ENCODE peak calls at places on chromosome 19, in ten cellular contexts. E is cardiac muscle cell, Z is NB4, X is cardiac fibroblast, J is tibial artery, F is H1, T is fibroblast of lung, H is AG09309, N is body of pancreas, Y is lower leg skin. V is an unnamed sample.

GRCh38 chr19:49136771-49137171 is 17.4 kb downstream of the PPFIA3 start:
- DNase-seq in Y (no peak), E (peak), H (no peak), N (no peak), J (no peak), F (no peak), Z (no peak), X (peak), T (no peak), V (no peak)

GRCh38 chr19:35318679-35319448 is 10.1 kb upstream of the CD22 start:
- DNase-seq in E (peak), J (peak), F (no peak), H (peak), X (peak), N (peak), Y (peak), Z (peak), T (peak), V (peak)

GRCh38 chr19:49997709-49998108 is 27.5 kb downstream of the VRK3 start:
- DNase-seq in Y (no peak), F (no peak), J (no peak), T (peak), H (no peak), X (peak), E (peak), Z (peak), N (peak), V (no peak)

GRCh38 chr19:18291590-18292459 is 10.4 kb upstream of the JUND start:
- DNase-seq in H (no peak), Y (peak), N (peak), J (peak), F (no peak), E (peak), Z (peak), X (peak), T (peak), V (peak)

GRCh38 chr19:17075860-17076538 is 422 bp downstream of the MYO9B start:
- DNase-seq in Y (peak), T (peak), F (no peak), N (peak), J (peak), X (peak), H (no peak), Z (peak), E (peak), V (peak)

GRCh38 chr19:16185925-16186234 is 670 bp downstream of the FAM32A start:
- DNase-seq in Y (no peak), X (no peak), J (no peak), H (no peak), F (no peak), T (peak), Z (no peak), N (no peak), E (no peak), V (no peak)

GRCh38 chr19:35596366-35596999 is 10.5 kb downstream of the PMIS2 start:
- DNase-seq in N (no peak), F (no peak), H (no peak), Y (no peak), J (no peak), E (peak), Z (peak), T (no peak), X (no peak), V (no peak)

GRCh38 chr19:47494211-47494547 is 10.2 kb upstream of the KPTN start:
- DNase-seq in N (no peak), E (no peak), Y (no peak), T (no peak), X (no peak), H (no peak), Z (no peak), F (no peak), J (no peak), V (no peak)

GRCh38 chr19:27865927-27866777 is 1346.8 kb downstream of the UQCRFS1 start:
- DNase-seq in F (no peak), H (no peak), E (no peak), J (no peak), T (no peak), X (no peak), Y (no peak), N (no peak), Z (no peak), V (no peak)

GRCh38 chr19:41860419-41861097 is 503 bp downstream of the RPS19 start:
- DNase-seq in J (no peak), Y (no peak), Z (no peak), X (peak), N (peak), H (no peak), F (no peak), E (peak), T (peak), V (no peak)

GRCh38 chr19:50759886-50760285 is 10.4 kb upstream of the GPR32 start:
- DNase-seq in H (no peak), Y (no peak), N (no peak), E (peak), Z (peak), F (no peak), T (peak), X (peak), J (no peak), V (no peak)

GRCh38 chr19:35959040-35959967 is 23.1 kb downstream of the LRFN3 start:
- DNase-seq in E (no peak), H (no peak), J (no peak), T (no peak), N (peak), Z (no peak), Y (no peak), X (peak), F (no peak), V (no peak)

GRCh38 chr19:29872224-29872731 is 60.5 kb downstream of the CCNE1 start:
- DNase-seq in T (peak), N (no peak), F (no peak), J (no peak), X (peak), E (peak), Z (no peak), H (no peak), Y (no peak), V (no peak)

GRCh38 chr19:47521473-47522180 is 6.8 kb upstream of the NAPA start:
- DNase-seq in T (no peak), N (no peak), J (no peak), F (no peak), X (no peak), Z (no peak), Y (no peak), H (no peak), E (no peak), V (no peak)

GRCh38 chr19:3977242-3978143 is 6.6 kb upstream of the DAPK3 start:
- DNase-seq in N (no peak), F (no peak), E (no peak), X (no peak), Z (peak), Y (no peak), T (no peak), H (no peak), J (no peak), V (no peak)

GRCh38 chr19:42140125-42140754 is 8.0 kb upstream of the POU2F2 start:
- DNase-seq in Y (no peak), E (peak), T (peak), F (peak), N (peak), H (no peak), J (peak), X (peak), Z (peak), V (peak)

GRCh38 chr19:53865918-53866696 is 1.6 kb upstream of the MYADM start:
- DNase-seq in J (peak), H (no peak), N (peak), T (peak), X (peak), E (peak), Y (peak), F (no peak), Z (peak), V (peak)

GRCh38 chr19:13282486-13283065 is 132.4 kb downstream of the IER2 start:
- DNase-seq in J (no peak), T (no peak), N (no peak), X (no peak), H (no peak), Z (no peak), F (no peak), Y (no peak), E (no peak), V (no peak)

GRCh38 chr19:38744298-38744681 is at the start of gene CAPN12:
- DNase-seq in H (no peak), Y (no peak), Z (no peak), J (no peak), F (no peak), T (no peak), N (no peak), X (no peak), E (no peak), V (no peak)

GRCh38 chr19:12230751-12231733 is 63.6 kb downstream of the ZNF44 start:
- DNase-seq in Y (no peak), H (no peak), E (peak), F (no peak), N (no peak), J (no peak), T (no peak), Z (peak), X (no peak), V (no peak)

GRCh38 chr19:56423985-56424353 is 19.8 kb downstream of the ZNF583 start:
- DNase-seq in Z (peak), E (no peak), T (no peak), F (no peak), Y (no peak), N (no peak), X (no peak), J (no peak), H (no peak), V (peak)

GRCh38 chr19:3687774-3688706 is 12.2 kb downstream of the PIP5K1C start:
- DNase-seq in J (no peak), Z (no peak), Y (no peak), F (no peak), H (no peak), E (no peak), X (no peak), T (no peak), N (peak), V (no peak)

GRCh38 chr19:42201489-42202289 is 15.8 kb downstream of the DEDD2 start:
- DNase-seq in E (no peak), T (no peak), N (peak), F (no peak), H (no peak), J (no peak), Z (peak), Y (peak), X (no peak), V (no peak)

GRCh38 chr19:45156231-45156630 is 4.6 kb downstream of the NKPD1 start:
- DNase-seq in J (no peak), H (no peak), E (no peak), F (no peak), Z (no peak), N (no peak), T (no peak), Y (no peak), X (no peak), V (no peak)

GRCh38 chr19:29946645-29947044 is 4.6 kb downstream of the URI1 start:
- DNase-seq in F (no peak), Y (no peak), Z (no peak), T (no peak), H (no peak), J (no peak), E (no peak), N (no peak), X (no peak), V (no peak)

GRCh38 chr19:34274284-34274826 is 20.0 kb downstream of the GARRE1 start:
- DNase-seq in T (peak), E (peak), J (no peak), Z (no peak), H (no peak), N (no peak), F (no peak), Y (no peak), X (no peak), V (no peak)

GRCh38 chr19:39182174-39182505 is 14.6 kb upstream of the NCCRP1 start:
- DNase-seq in X (no peak), H (no peak), E (no peak), Z (no peak), N (no peak), J (no peak), Y (no peak), T (no peak), F (no peak), V (no peak)

GRCh38 chr19:35756373-35757230 is at the start of gene HSPB6:
- DNase-seq in N (no peak), T (peak), H (no peak), F (no peak), Y (peak), E (peak), Z (no peak), X (peak), J (peak), V (peak)

GRCh38 chr19:49907745-49908446 is 11.2 kb upstream of the IL4I1 start:
- DNase-seq in J (no peak), T (no peak), Z (no peak), N (no peak), Y (no peak), F (no peak), X (no peak), H (no peak), E (no peak), V (no peak)

GRCh38 chr19:28426902-28427232 is 786.1 kb downstream of the UQCRFS1 start:
- DNase-seq in E (peak), T (peak), Z (no peak), Y (no peak), F (no peak), H (no peak), X (no peak), N (no peak), J (no peak), V (peak)

GRCh38 chr19:53612762-53613526 is 18.9 kb upstream of the DPRX start:
- DNase-seq in X (no peak), N (peak), H (no peak), Z (no peak), E (no peak), T (no peak), F (peak), J (no peak), Y (no peak), V (no peak)

GRCh38 chr19:28633223-28634030 is 579.5 kb downstream of the UQCRFS1 start:
- DNase-seq in Y (no peak), Z (peak), H (peak), X (peak), J (no peak), N (peak), F (peak), T (peak), E (peak), V (peak)

GRCh38 chr19:14012378-14012915 is 6.3 kb upstream of the RFX1 start:
- DNase-seq in T (no peak), X (no peak), H (no peak), E (no peak), Y (no peak), J (no peak), F (no peak), Z (no peak), N (no peak), V (no peak)

GRCh38 chr19:39325778-39326680 is 5.4 kb upstream of the LRFN1 start:
- DNase-seq in T (no peak), J (no peak), Z (peak), X (no peak), E (no peak), N (no peak), Y (no peak), F (no peak), H (no peak), V (no peak)

GRCh38 chr19:3698386-3698950 is 1.8 kb downstream of the PIP5K1C start:
- DNase-seq in T (no peak), N (no peak), H (no peak), Z (no peak), J (no peak), E (no peak), Y (peak), F (no peak), X (no peak), V (no peak)

GRCh38 chr19:22606954-22607652 is 27.0 kb upstream of the ZNF492 start:
- DNase-seq in N (no peak), E (no peak), Y (peak), J (peak), F (no peak), X (no peak), Z (no peak), T (no peak), H (no peak), V (no peak)

GRCh38 chr19:29543381-29543780 is 17.6 kb downstream of the VSTM2B start:
- DNase-seq in E (no peak), Y (peak), Z (no peak), N (no peak), T (no peak), J (no peak), H (no peak), X (no peak), F (no peak), V (no peak)

GRCh38 chr19:17089238-17089637 is 13.7 kb downstream of the MYO9B start:
- DNase-seq in F (no peak), E (peak), Z (no peak), H (peak), Y (no peak), J (no peak), N (no peak), T (peak), X (peak), V (peak)

GRCh38 chr19:30373593-30373992 is 1.4 kb downstream of the ZNF536 start:
- DNase-seq in T (no peak), J (no peak), X (no peak), F (peak), E (no peak), Y (peak), H (no peak), N (no peak), Z (no peak), V (no peak)

GRCh38 chr19:2221250-2221831 is 14.8 kb downstream of the PLEKHJ1 start:
- DNase-seq in N (no peak), H (no peak), J (no peak), X (peak), F (no peak), E (no peak), T (no peak), Y (no peak), Z (peak), V (peak)

GRCh38 chr19:2223959-2224358 is 12.2 kb downstream of the PLEKHJ1 start:
- DNase-seq in E (no peak), H (no peak), X (no peak), T (no peak), F (no peak), J (no peak), Z (peak), Y (no peak), N (no peak), V (no peak)

GRCh38 chr19:2223391-2223790 is 12.7 kb downstream of the PLEKHJ1 start:
- DNase-seq in H (no peak), F (no peak), J (no peak), X (no peak), N (no peak), Y (no peak), T (no peak), Z (no peak), E (no peak), V (no peak)

GRCh38 chr19:2219726-2220125 is 16.4 kb downstream of the PLEKHJ1 start:
- DNase-seq in X (no peak), F (no peak), J (no peak), T (no peak), Y (no peak), N (no peak), H (no peak), Z (no peak), E (no peak), V (no peak)

GRCh38 chr19:2221918-2222317 is 14.2 kb downstream of the PLEKHJ1 start:
- DNase-seq in F (no peak), Y (no peak), J (no peak), N (no peak), Z (no peak), H (no peak), X (no peak), E (no peak), T (no peak), V (no peak)
- TF ChIP-seq CTCF in F (no peak), Y (no peak), J (peak), N (peak), Z (no peak), H (peak), X (peak), E (peak), T (peak), V (peak)

DNA sequence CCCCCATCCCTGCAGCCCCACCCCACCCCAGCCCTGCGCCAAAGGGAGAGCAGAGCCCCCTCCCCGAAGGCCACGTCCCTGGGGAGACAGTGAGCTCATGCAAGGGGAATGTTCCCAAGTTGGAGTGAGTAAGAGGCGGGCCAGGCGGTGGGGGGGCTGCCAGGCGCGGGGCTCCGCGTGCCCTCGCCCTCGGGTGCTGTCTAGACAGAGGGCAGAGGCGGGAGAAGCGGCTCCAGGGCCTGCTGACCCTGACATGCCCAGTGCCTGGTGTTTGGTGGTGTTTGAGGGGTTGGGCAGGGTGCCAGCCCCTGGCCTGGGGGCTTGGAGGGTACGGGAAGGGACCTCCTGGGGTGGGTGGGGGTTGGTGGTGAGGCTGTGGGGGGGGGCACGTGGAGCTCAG is 1.0 kb downstream of the FSTL3 start:
- DNase-seq in Z (no peak), E (peak), N (peak), X (peak), H (peak), F (no peak), Y (peak), T (peak), J (peak), V (peak)
- H3K4me3 ChIP-seq in Z (no peak), E (no peak), N (no peak), X (peak), H (peak), F (no peak), Y (peak), T (peak), J (peak), V (peak)

DNA sequence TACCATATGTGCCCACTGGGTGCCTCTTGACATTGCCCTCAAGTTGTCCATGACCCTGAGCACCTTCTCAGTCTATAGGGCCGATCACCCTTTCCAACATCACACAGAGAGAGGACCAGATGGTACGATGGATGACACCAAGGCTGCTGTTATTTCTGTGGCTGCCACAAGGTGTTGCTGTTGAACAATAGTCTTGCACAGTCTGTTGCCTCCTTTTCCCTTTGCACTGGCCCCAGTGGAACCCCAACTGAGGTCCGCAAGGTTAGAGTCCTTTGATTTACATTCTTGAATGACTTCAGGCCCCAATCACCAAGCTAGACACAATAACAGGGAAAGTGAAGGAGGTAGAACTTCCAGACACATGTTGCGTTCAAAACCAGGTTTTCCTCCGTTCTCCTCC is 52.0 kb downstream of the TINCR start:
- DNase-seq in H (no peak), F (no peak), E (no peak), Y (no peak), J (no peak), Z (peak), X (no peak), N (no peak), T (no peak), V (no peak)
- TF ChIP-seq CTCF in H (peak), F (peak), E (no peak), Y (no peak), J (no peak), Z (peak), X (peak), N (no peak), T (no peak), V (peak)

GRCh38 chr19:55321466-55321865 is 3.7 kb downstream of the TMEM150B start:
- DNase-seq in Z (no peak), E (no peak), J (no peak), T (no peak), Y (no peak), H (no peak), F (no peak), X (no peak), N (no peak), V (no peak)
- H3K4me3 ChIP-seq in Z (no peak), E (no peak), J (no peak), T (no peak), Y (no peak), H (no peak), F (no peak), X (no peak), N (no peak), V (no peak)

GRCh38 chr19:6236310-6237291 is 43.2 kb downstream of the MLLT1 start:
- DNase-seq in Z (no peak), N (peak), X (no peak), E (no peak), F (no peak), J (no peak), T (no peak), Y (peak), H (no peak), V (no peak)
- TF ChIP-seq CTCF in Z (no peak), N (no peak), X (no peak), E (no peak), F (peak), J (no peak), T (no peak), Y (no peak), H (no peak), V (no peak)

V was measured in astrocyte of the spinal cord.